ENCODE peak calls at places on chromosomes 4 and X, in eight cellular contexts. M, U, N, K, B, T, Q and O are unnamed samples.

GRCh38 chr4:139666735-139667266 is 1.2 kb downstream of the MGST2 start:
- DNase-seq in N (peak; percentile 73), M (no peak), K (no peak), B (peak; percentile 64), Q (peak; percentile 46), T (no peak), U (no peak), O (peak; percentile 67)

GRCh38 chr4:57078685-57079521 is 31.3 kb downstream of the IGFBP7 start:
- DNase-seq in N (no peak), U (no peak), M (no peak), B (peak; percentile 91), Q (peak; percentile 46), T (no peak), K (no peak), O (peak; percentile 85)

GRCh38 chr4:177375971-177376370 is 66.3 kb downstream of the AGA start:
- DNase-seq in K (no peak), B (peak; percentile 30), U (no peak), T (no peak), Q (no peak), N (no peak), M (no peak), O (no peak)

GRCh38 chrX:33001107-33001506 is 210.2 kb downstream of the DMD start:
- DNase-seq in K (no peak), M (no peak), T (no peak), B (no peak), U (no peak), Q (no peak), N (no peak), O (no peak)

GRCh38 chr4:3198906-3199305 is 50.1 kb upstream of the MSANTD1 start:
- DNase-seq in T (no peak), U (no peak), M (no peak), B (no peak), Q (no peak), K (no peak), N (no peak), O (no peak)

GRCh38 chr4:59945716-59946115 is 1254.4 kb upstream of the ADGRL3 start:
- DNase-seq in N (no peak), K (no peak), M (no peak), Q (no peak), T (no peak), U (no peak), B (no peak), O (no peak)

GRCh38 chr4:5992171-5993062 is 25.8 kb downstream of the C4orf50 start:
- DNase-seq in K (no peak), B (no peak), U (no peak), M (no peak), N (no peak), Q (no peak), T (no peak), O (no peak)

GRCh38 chr4:16225996-16226815 is at the start of gene TAPT1:
- DNase-seq in U (peak; percentile 86), M (peak; percentile 88), Q (peak; percentile 89), K (peak; percentile 79), N (peak; percentile 63), B (peak; percentile 51), T (peak; percentile 97), O (peak; percentile 89)

GRCh38 chr4:15003891-15004700 is 1.8 kb downstream of the CPEB2 start:
- DNase-seq in T (peak; percentile 95), B (peak; percentile 23), M (peak; percentile 67), Q (peak; percentile 62), U (peak; percentile 64), K (peak; percentile 68), N (peak; percentile 10), O (peak; percentile 29)

GRCh38 chr4:80069108-80069836 is 3.8 kb downstream of the ANTXR2 start:
- DNase-seq in B (peak; percentile 66), M (no peak), U (no peak), Q (no peak), K (no peak), N (peak; percentile 61), T (no peak), O (peak; percentile 56)

GRCh38 chr4:7190278-7190594 is 2.1 kb upstream of the SORCS2 start:
- DNase-seq in M (no peak), T (no peak), Q (no peak), B (no peak), N (no peak), U (no peak), K (no peak), O (no peak)
- H3K27me3 ChIP-seq in M (no peaks in the 10 kb centered on the region), T (no peaks in the 10 kb centered on the region), Q (no peaks in the 10 kb centered on the region), B (peaks cover 38% of the 10 kb centered on the region), N (no peaks in the 10 kb centered on the region), U (no peaks in the 10 kb centered on the region), K (peaks cover 44% of the 10 kb centered on the region), O (peaks cover 69% of the 10 kb centered on the region)

DNA sequence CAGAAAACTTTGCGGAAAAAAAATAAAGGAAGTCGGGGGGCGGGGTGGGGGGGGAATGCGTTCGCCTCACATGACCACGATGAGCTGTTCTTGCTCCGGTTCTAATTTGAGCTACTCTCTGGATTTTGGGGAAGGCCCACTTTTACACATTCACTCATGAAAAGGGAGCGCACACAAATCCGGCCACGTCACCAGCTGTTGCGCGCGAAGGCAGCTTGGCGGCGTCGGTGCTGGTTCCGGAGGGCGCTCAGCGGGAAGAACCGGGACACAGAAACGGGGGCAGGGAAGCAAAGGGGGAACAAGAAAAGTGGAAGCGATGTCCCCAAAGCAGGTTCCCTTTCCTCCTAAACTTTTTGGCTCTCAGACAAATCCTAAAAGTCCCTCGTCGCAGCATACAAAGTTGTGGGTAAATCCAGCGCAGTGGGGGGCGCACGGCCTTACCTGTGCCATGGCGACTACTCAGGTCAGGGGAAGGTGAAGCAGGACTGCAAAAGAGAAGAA is 590 bp downstream of the ANXA5 start:
- DNase-seq in Q (peak; percentile 63), T (peak; percentile 91), K (peak; percentile 55), N (peak; percentile 60), B (peak; percentile 85), M (peak; percentile 77), U (peak; percentile 80), O (peak; percentile 51)
- TF ChIP-seq CTCF in Q (no peak), T (peak; percentile 18), K (peak; percentile 29), N (no peak), B (no peak), M (peak; percentile 20), U (no peak), O (peak; percentile 31)

GRCh38 chr4:156723951-156724668 is 247.5 kb downstream of the PDGFC start:
- DNase-seq in U (no peak), K (no peak), N (no peak), M (peak; percentile 45), B (no peak), Q (peak; percentile 16), T (peak; percentile 69), O (no peak)
- H3K27ac ChIP-seq in U (no peak overlapping the region), K (no peak overlapping the region), N (no peak overlapping the region), M (no peak overlapping the region), B (no peak overlapping the region), Q (no peak overlapping the region), T (no peak overlapping the region), O (no peak overlapping the region)

GRCh38 chr4:55033296-55033695 is 92.1 kb downstream of the KDR start:
- DNase-seq in M (no peak), Q (no peak), U (no peak), K (no peak), N (peak; percentile 87), T (no peak), B (peak; percentile 4), O (no peak)

GRCh38 chr4:55030606-55031005 is 94.8 kb downstream of the KDR start:
- DNase-seq in N (no peak), B (no peak), U (no peak), K (no peak), M (no peak), Q (no peak), T (no peak), O (no peak)

GRCh38 chr4:55031158-55031557 is 94.2 kb downstream of the KDR start:
- DNase-seq in M (no peak), B (no peak), Q (no peak), U (no peak), T (no peak), K (no peak), N (no peak), O (no peak)

GRCh38 chr4:55032788-55033187 is 92.6 kb downstream of the KDR start:
- DNase-seq in T (no peak), K (no peak), N (peak; percentile 60), U (no peak), B (peak; percentile 8), Q (no peak), M (no peak), O (peak; percentile 13)

GRCh38 chr4:55032179-55032578 is 93.2 kb downstream of the KDR start:
- DNase-seq in T (no peak), Q (no peak), N (no peak), B (no peak), K (no peak), M (no peak), U (no peak), O (no peak)
- H3K27me3 ChIP-seq in T (no peaks in the 10 kb centered on the region), Q (no peaks in the 10 kb centered on the region), N (no peaks in the 10 kb centered on the region), B (no peaks in the 10 kb centered on the region), K (peaks cover 5% of the 10 kb centered on the region), M (no peaks in the 10 kb centered on the region), U (no peaks in the 10 kb centered on the region), O (no peaks in the 10 kb centered on the region)

DNA sequence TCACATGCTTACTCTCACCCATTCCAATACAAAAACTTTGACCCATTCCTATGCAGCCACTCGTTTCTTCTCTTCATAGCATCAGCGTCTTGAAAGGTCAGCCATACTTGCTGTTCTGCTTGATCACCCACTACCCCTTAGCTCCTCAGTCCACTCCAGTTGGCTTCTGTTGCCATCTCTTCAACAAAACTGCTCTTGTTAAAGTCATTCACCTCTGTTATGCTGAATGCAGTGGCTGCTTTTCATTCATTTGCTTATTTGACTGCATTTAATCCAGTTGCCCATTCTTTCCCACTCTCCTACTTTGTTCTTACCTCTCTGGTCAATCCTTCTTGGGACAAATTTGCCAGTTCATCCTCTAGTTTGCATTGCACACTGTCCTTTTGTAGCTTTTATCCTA is 24.9 kb downstream of the CEP135 start:
- DNase-seq in Q (no peak), U (no peak), M (no peak), K (no peak), B (no peak), N (no peak), T (no peak), O (no peak)
- TF ChIP-seq CTCF in Q (no peak), U (no peak), M (no peak), K (no peak), B (no peak), N (no peak), T (no peak), O (no peak)

DNA sequence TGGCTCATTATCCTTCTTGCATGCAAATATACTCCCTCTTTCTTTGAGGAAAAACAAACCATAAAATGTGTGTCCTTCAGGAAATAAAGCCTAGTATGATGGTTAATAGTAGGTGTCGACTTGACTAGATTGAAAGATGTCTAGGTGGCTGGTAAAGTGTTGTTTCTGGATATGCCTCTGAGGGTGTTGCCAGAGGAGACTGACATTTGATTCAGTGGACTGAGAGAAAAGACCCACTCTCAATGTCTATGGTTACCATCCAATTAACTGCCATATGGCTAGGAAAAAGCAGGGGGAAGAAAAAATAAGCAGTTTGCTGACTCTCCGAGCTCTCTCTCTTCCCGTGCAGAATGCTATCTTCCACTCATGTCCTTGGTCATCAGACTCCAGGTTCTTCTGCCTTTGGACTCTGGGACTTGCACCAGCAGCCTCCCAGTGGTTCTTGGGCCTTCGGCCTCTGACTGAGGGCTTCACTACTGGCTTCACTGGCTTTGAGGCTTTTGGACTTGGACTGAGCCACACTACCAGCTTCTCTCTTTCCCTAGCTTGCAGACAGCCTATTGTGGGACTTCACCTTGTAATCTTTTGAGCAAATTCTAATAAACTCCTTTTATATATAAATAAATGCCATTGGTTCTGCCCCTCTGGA is 532.1 kb upstream of the HTR2C start:
- DNase-seq in Q (no peak), T (no peak), N (no peak), M (no peak), K (no peak), U (no peak), B (no peak), O (no peak)
- H3K27ac ChIP-seq in Q (no peak overlapping the region), T (no peak overlapping the region), N (no peak overlapping the region), M (no peak overlapping the region), K (no peak overlapping the region), U (no peak overlapping the region), B (no peak overlapping the region), O (no peak overlapping the region)